ENCODE peak calls at places on chromosome 1, in eight cellular contexts. One of them, this sample, is unnamed.

GRCh38 chr1:4603317-4604110 is 50.9 kb upstream of the AJAP1 start:
- DNase-seq in stimulated activated CD8-positive, alpha-beta memory T cell treated with anti-CD3 and anti-CD28 coated beads, Interleukin-15, amount 100 ng/mL, for 24 hours: no peak
- DNase-seq in left cardiac atrium: no peak
- DNase-seq in LoVo: peak
- DNase-seq in HFF-Myc: no peak
- DNase-seq in HEK293T: no peak
- DNase-seq in amygdala: no peak
- DNase-seq in stimulated activated naive CD4-positive, alpha-beta T cell treated with Interleukin-2 at 50 U/mL for 16 hours: no peak
- DNase-seq in this sample: peak

GRCh38 chr1:245516178-245516829 is 361.5 kb downstream of the KIF26B start:
- DNase-seq in stimulated activated CD8-positive, alpha-beta memory T cell treated with anti-CD3 and anti-CD28 coated beads, Interleukin-15, amount 100 ng/mL, for 24 hours: no peak
- DNase-seq in left cardiac atrium: no peak
- DNase-seq in LoVo: no peak
- DNase-seq in HFF-Myc: no peak
- DNase-seq in HEK293T: no peak
- DNase-seq in amygdala: no peak
- DNase-seq in stimulated activated naive CD4-positive, alpha-beta T cell treated with Interleukin-2 at 50 U/mL for 16 hours: no peak
- DNase-seq in this sample: peak

GRCh38 chr1:161768461-161768860 is 2.3 kb downstream of the ATF6 start:
- DNase-seq in stimulated activated CD8-positive, alpha-beta memory T cell treated with anti-CD3 and anti-CD28 coated beads, Interleukin-15, amount 100 ng/mL, for 24 hours: no peak
- DNase-seq in left cardiac atrium: no peak
- DNase-seq in LoVo: no peak
- DNase-seq in HFF-Myc: no peak
- DNase-seq in HEK293T: no peak
- DNase-seq in amygdala: no peak
- DNase-seq in stimulated activated naive CD4-positive, alpha-beta T cell treated with Interleukin-2 at 50 U/mL for 16 hours: no peak
- DNase-seq in this sample: no peak

GRCh38 chr1:24828887-24829192 is 83.6 kb downstream of the CLIC4 start:
- DNase-seq in stimulated activated CD8-positive, alpha-beta memory T cell treated with anti-CD3 and anti-CD28 coated beads, Interleukin-15, amount 100 ng/mL, for 24 hours: no peak
- DNase-seq in left cardiac atrium: no peak
- DNase-seq in LoVo: no peak
- DNase-seq in HFF-Myc: no peak
- DNase-seq in HEK293T: peak
- DNase-seq in amygdala: no peak
- DNase-seq in stimulated activated naive CD4-positive, alpha-beta T cell treated with Interleukin-2 at 50 U/mL for 16 hours: no peak
- DNase-seq in this sample: no peak

GRCh38 chr1:153795934-153796785 is 21.0 kb downstream of the SLC27A3 start:
- DNase-seq in stimulated activated CD8-positive, alpha-beta memory T cell treated with anti-CD3 and anti-CD28 coated beads, Interleukin-15, amount 100 ng/mL, for 24 hours: no peak
- DNase-seq in left cardiac atrium: no peak
- DNase-seq in LoVo: no peak
- DNase-seq in HFF-Myc: no peak
- DNase-seq in HEK293T: no peak
- DNase-seq in amygdala: no peak
- DNase-seq in stimulated activated naive CD4-positive, alpha-beta T cell treated with Interleukin-2 at 50 U/mL for 16 hours: no peak
- DNase-seq in this sample: no peak

GRCh38 chr1:155909894-155910293 is 1.3 kb downstream of the RIT1 start:
- DNase-seq in stimulated activated CD8-positive, alpha-beta memory T cell treated with anti-CD3 and anti-CD28 coated beads, Interleukin-15, amount 100 ng/mL, for 24 hours: no peak
- DNase-seq in left cardiac atrium: no peak
- DNase-seq in LoVo: no peak
- DNase-seq in HFF-Myc: no peak
- DNase-seq in HEK293T: no peak
- DNase-seq in amygdala: no peak
- DNase-seq in stimulated activated naive CD4-positive, alpha-beta T cell treated with Interleukin-2 at 50 U/mL for 16 hours: no peak
- DNase-seq in this sample: no peak

GRCh38 chr1:163932901-163933300 is 611.1 kb downstream of the NUF2 start:
- DNase-seq in stimulated activated CD8-positive, alpha-beta memory T cell treated with anti-CD3 and anti-CD28 coated beads, Interleukin-15, amount 100 ng/mL, for 24 hours: no peak
- DNase-seq in left cardiac atrium: no peak
- DNase-seq in LoVo: no peak
- DNase-seq in HFF-Myc: no peak
- DNase-seq in HEK293T: no peak
- DNase-seq in amygdala: no peak
- DNase-seq in stimulated activated naive CD4-positive, alpha-beta T cell treated with Interleukin-2 at 50 U/mL for 16 hours: no peak
- DNase-seq in this sample: no peak

GRCh38 chr1:30801826-30802198 is 44.2 kb upstream of the LAPTM5 start:
- DNase-seq in stimulated activated CD8-positive, alpha-beta memory T cell treated with anti-CD3 and anti-CD28 coated beads, Interleukin-15, amount 100 ng/mL, for 24 hours: peak
- DNase-seq in left cardiac atrium: peak
- DNase-seq in LoVo: peak
- DNase-seq in HFF-Myc: no peak
- DNase-seq in HEK293T: peak
- DNase-seq in amygdala: peak
- DNase-seq in stimulated activated naive CD4-positive, alpha-beta T cell treated with Interleukin-2 at 50 U/mL for 16 hours: peak
- DNase-seq in this sample: peak

This sample was measured in SK-MEL-5.